ENCODE peak calls at places on chromosomes 1 and 21, in eight cellular contexts. G is fibroblast of the conjunctiva; B is stimulated activated CD4-positive, alpha-beta T cell treated with anti-CD3 and anti-CD28 coated beads, Interleukin-4, amount 100 ng/mL, for 24 hours; X is cardiac fibroblast; R is EL; F is esophagus squamous epithelium; C is naive thymus-derived CD8-positive, alpha-beta T cell; K is HepG2. A is an unnamed sample.

GRCh38 chr1:226519741-226520598 is 28.6 kb upstream of the STUM start:
- DNase-seq in G (no peak), B (no peak), X (no peak), R (no peak), F (no peak), C (no peak), K (no peak), A (no peak)

GRCh38 chr1:108209456-108210108 is 9.4 kb upstream of the SLC25A24 start:
- DNase-seq in G (no peak), B (no peak), X (no peak), R (no peak), F (no peak), C (no peak), K (no peak), A (no peak)

GRCh38 chr1:236280438-236281285 is 1.1 kb downstream of the ERO1B start:
- DNase-seq in G (no peak), B (peak; percentile 15), X (no peak), R (peak; percentile 2), F (no peak), C (peak; percentile 18), K (no peak), A (peak; percentile 49)

GRCh38 chr1:218156602-218157001 is 128.5 kb upstream of the RRP15 start:
- DNase-seq in G (no peak), B (no peak), X (no peak), R (no peak), F (no peak), C (no peak), K (no peak), A (no peak)

GRCh38 chr1:173205146-173206051 is 1.7 kb downstream of the TNFSF4 start:
- DNase-seq in G (peak; percentile 23), B (peak; percentile 16), X (peak; percentile 80), R (peak; percentile 31), F (no peak), C (no peak), K (peak; percentile 88), A (peak; percentile 30)

GRCh38 chr1:153746174-153746573 is 18.3 kb downstream of the INTS3 start:
- DNase-seq in G (no peak), B (no peak), X (no peak), R (no peak), F (no peak), C (no peak), K (no peak), A (no peak)

GRCh38 chr1:55081188-55081904 is 42.0 kb downstream of the PCSK9 start:
- DNase-seq in G (no peak), B (no peak), X (peak; percentile 83), R (peak; percentile 87), F (no peak), C (no peak), K (no peak), A (no peak)

GRCh38 chr1:31869473-31869872 is 53.7 kb upstream of the SPOCD1 start:
- DNase-seq in G (no peak), B (no peak), X (no peak), R (no peak), F (no peak), C (no peak), K (no peak), A (no peak)

GRCh38 chr1:211738709-211739301 is 63.4 kb upstream of the NEK2 start:
- DNase-seq in G (no peak), B (peak; percentile 21), X (no peak), R (peak; percentile 9), F (no peak), C (peak; percentile 7), K (no peak), A (peak; percentile 44)

GRCh38 chr1:202405928-202406327 is 57.4 kb downstream of the PPP1R12B start:
- DNase-seq in G (no peak), B (no peak), X (peak; percentile 13), R (no peak), F (no peak), C (no peak), K (no peak), A (no peak)

GRCh38 chr1:3732747-3733602 is 19.3 kb upstream of the CCDC27 start:
- DNase-seq in G (no peak), B (no peak), X (no peak), R (no peak), F (no peak), C (no peak), K (no peak), A (no peak)

GRCh38 chr1:23013657-23014056 is 2.0 kb downstream of the TEX46 start:
- DNase-seq in G (no peak), B (no peak), X (no peak), R (no peak), F (no peak), C (no peak), K (no peak), A (no peak)

GRCh38 chr1:35629051-35629450 is 12.3 kb downstream of the PSMB2 start:
- DNase-seq in G (no peak), B (no peak), X (no peak), R (no peak), F (no peak), C (no peak), K (peak; percentile 20), A (no peak)

GRCh38 chr1:21607549-21608529 is 61.3 kb downstream of the RAP1GAP start:
- DNase-seq in G (peak; percentile 69), B (peak; percentile 54), X (peak; percentile 78), R (peak; percentile 80), F (no peak), C (no peak), K (peak; percentile 50), A (peak; percentile 87)

GRCh38 chr21:26798856-26799751 is 46.1 kb downstream of the ADAMTS1 start:
- DNase-seq in G (no peak), B (no peak), X (no peak), R (no peak), F (no peak), C (no peak), K (no peak), A (no peak)

GRCh38 chr1:172451002-172451443 is 7.2 kb upstream of the PIGC start:
- DNase-seq in G (no peak), B (no peak), X (peak; percentile 49), R (peak; percentile 59), F (no peak), C (no peak), K (peak; percentile 85), A (no peak)

GRCh38 chr1:119783354-119784126 is 14.8 kb upstream of the HMGCS2 start:
- DNase-seq in G (no peak), B (no peak), X (peak; percentile 85), R (no peak), F (no peak), C (no peak), K (peak; percentile 46), A (no peak)

GRCh38 chr1:240820816-240821215 is 208.9 kb upstream of the GREM2 start:
- DNase-seq in G (no peak), B (no peak), X (no peak), R (peak; percentile 27), F (no peak), C (no peak), K (no peak), A (no peak)

GRCh38 chr1:36542962-36543515 is 60.3 kb upstream of the CSF3R start:
- DNase-seq in G (no peak), B (no peak), X (no peak), R (no peak), F (no peak), C (no peak), K (peak; percentile 15), A (no peak)

GRCh38 chr1:15985611-15986272 is 9.8 kb upstream of the ZBTB17 start:
- DNase-seq in G (no peak), B (no peak), X (no peak), R (peak; percentile 58), F (no peak), C (no peak), K (peak; percentile 24), A (no peak)

GRCh38 chr1:230869499-230869898 is 1.2 kb upstream of the C1orf198 start:
- DNase-seq in G (no peak), B (no peak), X (peak; percentile 70), R (peak; percentile 82), F (no peak), C (no peak), K (no peak), A (no peak)

GRCh38 chr1:180268556-180269044 is 38.5 kb downstream of the LHX4 start:
- DNase-seq in G (no peak), B (no peak), X (no peak), R (no peak), F (no peak), C (no peak), K (no peak), A (no peak)

GRCh38 chr1:162157469-162157868 is 88.0 kb downstream of the NOS1AP start:
- DNase-seq in G (no peak), B (no peak), X (no peak), R (no peak), F (no peak), C (no peak), K (no peak), A (no peak)

GRCh38 chr21:42534361-42534900 is 20.8 kb downstream of the SLC37A1 start:
- DNase-seq in G (no peak), B (no peak), X (no peak), R (no peak), F (no peak), C (no peak), K (no peak), A (no peak)

GRCh38 chr1:41504126-41505035 is 19.9 kb upstream of the EDN2 start:
- DNase-seq in G (no peak), B (no peak), X (peak; percentile 39), R (peak; percentile 52), F (no peak), C (no peak), K (no peak), A (peak; percentile 66)

GRCh38 chr1:47871799-47872353 is 125.3 kb downstream of the TRABD2B start:
- DNase-seq in G (no peak), B (no peak), X (no peak), R (peak; percentile 11), F (no peak), C (no peak), K (peak; percentile 63), A (no peak)

GRCh38 chr21:33007747-33008146 is 18.0 kb upstream of the OLIG2 start:
- DNase-seq in G (no peak), B (no peak), X (no peak), R (no peak), F (no peak), C (no peak), K (no peak), A (no peak)

GRCh38 chr21:42202321-42202720 is 16.6 kb upstream of the ABCG1 start:
- DNase-seq in G (no peak), B (no peak), X (no peak), R (no peak), F (no peak), C (no peak), K (no peak), A (no peak)

GRCh38 chr1:94993931-94994645 is 67.2 kb upstream of the CNN3 start:
- DNase-seq in G (no peak), B (no peak), X (no peak), R (peak; percentile 44), F (no peak), C (no peak), K (peak; percentile 24), A (no peak)

GRCh38 chr1:211804915-211805314 is 25.6 kb downstream of the LPGAT1 start:
- DNase-seq in G (no peak), B (no peak), X (no peak), R (no peak), F (no peak), C (no peak), K (no peak), A (no peak)